ENCODE peak calls at places on chromosomes 2 and 18, in eight cellular contexts. O is EH; Z is adrenal gland; W is left kidney; B is hepatocyte; J is activated CD8-positive, alpha-beta memory T cell treated with anti-CD3 and anti-CD28 coated beads, Interleukin-2, amount 50 U/mL, for 48 hours; U is kidney epithelial cell; T is head of caudate nucleus. R is an unnamed sample.

GRCh38 chr2:25561136-25561850 is 112.1 kb downstream of the DTNB start:
- DNase-seq in O (no peak), Z (no peak), W (no peak), B (no peak), J (no peak), U (no peak), T (no peak), R (no peak)

GRCh38 chr2:62145478-62146100 is 50.3 kb upstream of the B3GNT2 start:
- DNase-seq in O (no peak), Z (no peak), W (no peak), B (no peak), J (no peak), U (no peak), T (no peak), R (no peak)

GRCh38 chr2:219736196-219736595 is 108.8 kb downstream of the SLC4A3 start:
- DNase-seq in O (peak; percentile 80), Z (no peak), W (peak; percentile 90), B (peak; percentile 84), J (no peak), U (no peak), T (no peak), R (no peak)

GRCh38 chr18:45783097-45784075 is 42.1 kb upstream of the SIGLEC15 start:
- DNase-seq in O (peak; percentile 88), Z (no peak), W (no peak), B (no peak), J (no peak), U (no peak), T (no peak), R (no peak)

GRCh38 chr2:73374243-73374642 is 11.4 kb upstream of the ALMS1 start:
- DNase-seq in O (no peak), Z (no peak), W (no peak), B (no peak), J (no peak), U (no peak), T (no peak), R (no peak)

GRCh38 chr18:60910534-60910933 is 422.7 kb upstream of the CDH20 start:
- DNase-seq in O (no peak), Z (no peak), W (no peak), B (no peak), J (no peak), U (no peak), T (no peak), R (no peak)

GRCh38 chr18:63963610-63964256 is 6.1 kb upstream of the SERPINB8 start:
- DNase-seq in O (peak; percentile 76), Z (peak; percentile 61), W (peak; percentile 63), B (peak; percentile 84), J (no peak), U (no peak), T (peak; percentile 54), R (peak; percentile 12)

GRCh38 chr2:175004980-175005832 is at the start of gene CHN1:
- DNase-seq in O (peak; percentile 83), Z (peak; percentile 83), W (peak; percentile 96), B (peak; percentile 88), J (peak; percentile 82), U (no peak), T (peak; percentile 90), R (peak; percentile 55)

GRCh38 chr2:228548230-228548629 is 366.7 kb upstream of the SPHKAP start:
- DNase-seq in O (peak; percentile 73), Z (no peak), W (no peak), B (no peak), J (no peak), U (no peak), T (no peak), R (no peak)

GRCh38 chr2:215870986-215871385 is 142.4 kb downstream of the MREG start:
- DNase-seq in O (no peak), Z (no peak), W (no peak), B (no peak), J (no peak), U (no peak), T (no peak), R (no peak)

GRCh38 chr2:179655627-179656026 is 205.8 kb downstream of the ZNF385B start:
- DNase-seq in O (peak; percentile 68), Z (no peak), W (no peak), B (no peak), J (no peak), U (peak; percentile 12), T (no peak), R (no peak)

GRCh38 chr2:160205511-160205910 is 5.4 kb upstream of the ITGB6 start:
- DNase-seq in O (peak; percentile 98), Z (peak; percentile 89), W (peak; percentile 54), B (peak; percentile 81), J (no peak), U (peak; percentile 100), T (no peak), R (no peak)

GRCh38 chr2:187485535-187485934 is 37.5 kb upstream of the CALCRL start:
- DNase-seq in O (no peak), Z (no peak), W (no peak), B (no peak), J (no peak), U (no peak), T (no peak), R (no peak)

GRCh38 chr2:215653344-215654015 is 217.6 kb upstream of the FN1 start:
- DNase-seq in O (peak; percentile 73), Z (no peak), W (no peak), B (no peak), J (no peak), U (no peak), T (no peak), R (no peak)

GRCh38 chr2:64192080-64192479 is 47.9 kb upstream of the PELI1 start:
- DNase-seq in O (no peak), Z (no peak), W (no peak), B (no peak), J (no peak), U (no peak), T (no peak), R (no peak)

GRCh38 chr2:29117636-29118303 is 2.6 kb downstream of the CLIP4 start:
- DNase-seq in O (peak; percentile 67), Z (no peak), W (no peak), B (peak; percentile 46), J (no peak), U (no peak), T (no peak), R (no peak)

GRCh38 chr2:235235977-235236767 is 257.7 kb upstream of the AGAP1 start:
- DNase-seq in O (no peak), Z (no peak), W (no peak), B (no peak), J (no peak), U (no peak), T (no peak), R (no peak)

GRCh38 chr2:10301946-10302478 is 692 bp upstream of the HPCAL1 start:
- DNase-seq in O (no peak), Z (no peak), W (peak; percentile 23), B (peak; percentile 26), J (no peak), U (no peak), T (no peak), R (no peak)

GRCh38 chr2:39696838-39697237 is 31.1 kb downstream of the TMEM178A start:
- DNase-seq in O (peak; percentile 70), Z (no peak), W (peak; percentile 66), B (peak; percentile 15), J (no peak), U (peak; percentile 47), T (no peak), R (no peak)

GRCh38 chr2:11983401-11983800 is 237.0 kb downstream of the LPIN1 start:
- DNase-seq in O (no peak), Z (no peak), W (no peak), B (no peak), J (no peak), U (no peak), T (no peak), R (no peak)

GRCh38 chr18:57737661-57738060 is 65.5 kb downstream of the ATP8B1 start:
- DNase-seq in O (peak; percentile 96), Z (peak; percentile 90), W (peak; percentile 13), B (peak; percentile 87), J (no peak), U (peak; percentile 78), T (peak; percentile 77), R (no peak)

GRCh38 chr2:6113796-6114195 is 421.6 kb downstream of the SOX11 start:
- DNase-seq in O (no peak), Z (no peak), W (no peak), B (no peak), J (no peak), U (no peak), T (peak; percentile 19), R (no peak)

GRCh38 chr2:183284606-183285005 is 160.4 kb downstream of the NUP35 start:
- DNase-seq in O (peak; percentile 73), Z (no peak), W (no peak), B (no peak), J (no peak), U (no peak), T (no peak), R (no peak)

GRCh38 chr2:70679244-70679643 is 88.8 kb downstream of the ADD2 start:
- DNase-seq in O (peak; percentile 20), Z (no peak), W (no peak), B (no peak), J (no peak), U (no peak), T (no peak), R (no peak)

GRCh38 chr2:172677363-172677762 is 58.3 kb upstream of the RAPGEF4 start:
- DNase-seq in O (no peak), Z (no peak), W (no peak), B (no peak), J (no peak), U (no peak), T (no peak), R (no peak)

GRCh38 chr2:191811807-191812602 is 34.9 kb downstream of the CAVIN2 start:
- DNase-seq in O (peak; percentile 69), Z (peak; percentile 61), W (peak; percentile 88), B (peak; percentile 77), J (peak; percentile 59), U (no peak), T (peak; percentile 79), R (no peak)

R was measured in T-helper 22 cell.